ENCODE peak calls at places on chromosomes 6 and 20, in six cellular contexts. I is SK-MEL-5, K is T-helper 17 cell, E is OCI-M1, V is HTR-8/SVneo, L is cerebellar cortex. A is an unnamed sample.

GRCh38 chr6:36662827-36663256 is 15.7 kb upstream of the CDKN1A start:
- DNase-seq in K (no peak), I (no peak), V (no peak), E (no peak), L (no peak), A (no peak)

GRCh38 chr20:48886189-48886588 is 35.3 kb upstream of the ARFGEF2 start:
- DNase-seq in V (no peak), E (no peak), L (no peak), I (no peak), K (no peak), A (no peak)

GRCh38 chr20:48047453-48047852 is 262.2 kb upstream of the SULF2 start:
- DNase-seq in I (no peak), E (no peak), K (no peak), V (no peak), L (no peak), A (no peak)

GRCh38 chr20:52748235-52748950 is 223.8 kb upstream of the TSHZ2 start:
- DNase-seq in I (no peak), V (no peak), K (no peak), L (peak), E (no peak), A (peak)

GRCh38 chr20:64136004-64136710 is 28.1 kb upstream of the MYT1 start:
- DNase-seq in K (no peak), V (no peak), I (no peak), L (no peak), E (no peak), A (no peak)

GRCh38 chr6:10465633-10466499 is 51.0 kb upstream of the TFAP2A start:
- DNase-seq in I (peak), E (peak), V (peak), L (peak), K (no peak), A (no peak)

GRCh38 chr6:310671-311070 is 18.4 kb downstream of the DUSP22 start:
- DNase-seq in L (no peak), K (no peak), E (no peak), V (no peak), I (no peak), A (no peak)

GRCh38 chr6:113859349-113860164 is 2.4 kb downstream of the MARCKS start:
- DNase-seq in L (no peak), V (no peak), E (no peak), I (peak), K (no peak), A (no peak)

GRCh38 chr20:10672579-10673127 is 1.1 kb downstream of the JAG1 start:
- DNase-seq in E (peak), V (peak), K (no peak), I (no peak), L (no peak), A (peak)

GRCh38 chr6:162532283-162533008 is 195.1 kb downstream of the PRKN start:
- DNase-seq in L (no peak), K (no peak), E (no peak), I (peak), V (no peak), A (no peak)

GRCh38 chr6:157232161-157232895 is 91.0 kb downstream of the TMEM242 start:
- DNase-seq in E (no peak), K (no peak), V (no peak), I (no peak), L (no peak), A (no peak)

GRCh38 chr6:4941782-4942672 is 61.8 kb downstream of the RPP40 start:
- DNase-seq in V (peak), I (peak), E (peak), K (no peak), L (peak), A (peak)

GRCh38 chr6:145373826-145374225 is 361.5 kb downstream of the EPM2A start:
- DNase-seq in V (no peak), I (no peak), E (no peak), K (no peak), L (no peak), A (no peak)

GRCh38 chr20:53643031-53643832 is 49.6 kb upstream of the ZNF217 start:
- DNase-seq in V (peak), E (peak), K (peak), I (peak), L (no peak), A (peak)

GRCh38 chr6:138424004-138424904 is 20.2 kb downstream of the HEBP2 start:
- DNase-seq in K (no peak), I (no peak), V (no peak), L (no peak), E (no peak), A (no peak)